ENCODE peak calls at places on chromosomes 16 and 17, in eight cellular contexts. One of them, this sample, is unnamed.

GRCh38 chr16:7185689-7186088 is 147.0 kb upstream of the RBFOX1 start:
- DNase-seq in prostate gland: no peak
- DNase-seq in left ventricle myocardium inferior: no peak
- DNase-seq in AG10803: no peak
- DNase-seq in neural progenitor cell: no peak
- DNase-seq in AG09309: no peak
- DNase-seq in epithelial cell of esophagus: peak
- DNase-seq in body of pancreas: no peak
- DNase-seq in this sample: no peak

GRCh38 chr16:16141141-16141540 is 82.2 kb downstream of the ABCC6 start:
- DNase-seq in AG09309: no peak
- DNase-seq in prostate gland: no peak
- DNase-seq in AG10803: no peak
- DNase-seq in epithelial cell of esophagus: no peak
- DNase-seq in body of pancreas: no peak
- DNase-seq in neural progenitor cell: no peak
- DNase-seq in left ventricle myocardium inferior: no peak
- DNase-seq in this sample: no peak

GRCh38 chr16:58733248-58733670 is 857 bp downstream of the GOT2 start:
- DNase-seq in body of pancreas: no peak
- DNase-seq in prostate gland: peak
- DNase-seq in left ventricle myocardium inferior: no peak
- DNase-seq in AG09309: no peak
- DNase-seq in neural progenitor cell: no peak
- DNase-seq in AG10803: peak
- DNase-seq in epithelial cell of esophagus: peak
- DNase-seq in this sample: no peak

GRCh38 chr16:51763072-51763658 is 612.1 kb upstream of the SALL1 start:
- DNase-seq in epithelial cell of esophagus: no peak
- DNase-seq in body of pancreas: no peak
- DNase-seq in prostate gland: no peak
- DNase-seq in AG10803: no peak
- DNase-seq in left ventricle myocardium inferior: no peak
- DNase-seq in neural progenitor cell: peak
- DNase-seq in AG09309: no peak
- DNase-seq in this sample: no peak

GRCh38 chr17:64326420-64327054 is 63.5 kb upstream of the TEX2 start:
- DNase-seq in epithelial cell of esophagus: peak
- DNase-seq in AG10803: peak
- DNase-seq in neural progenitor cell: no peak
- DNase-seq in body of pancreas: no peak
- DNase-seq in prostate gland: peak
- DNase-seq in left ventricle myocardium inferior: peak
- DNase-seq in AG09309: peak
- DNase-seq in this sample: no peak

GRCh38 chr17:5011928-5012327 is 14.2 kb downstream of the KIF1C start:
- DNase-seq in left ventricle myocardium inferior: no peak
- DNase-seq in AG10803: no peak
- DNase-seq in prostate gland: no peak
- DNase-seq in neural progenitor cell: no peak
- DNase-seq in body of pancreas: no peak
- DNase-seq in epithelial cell of esophagus: peak
- DNase-seq in AG09309: no peak
- DNase-seq in this sample: peak

GRCh38 chr17:16419929-16420271 is 4.5 kb downstream of the TRPV2 start:
- DNase-seq in neural progenitor cell: no peak
- DNase-seq in AG10803: peak
- DNase-seq in left ventricle myocardium inferior: no peak
- DNase-seq in epithelial cell of esophagus: peak
- DNase-seq in prostate gland: no peak
- DNase-seq in body of pancreas: no peak
- DNase-seq in AG09309: no peak
- DNase-seq in this sample: no peak

GRCh38 chr17:13647551-13647950 is 45.8 kb upstream of the HS3ST3A1 start:
- DNase-seq in body of pancreas: no peak
- DNase-seq in AG09309: no peak
- DNase-seq in left ventricle myocardium inferior: no peak
- DNase-seq in epithelial cell of esophagus: no peak
- DNase-seq in neural progenitor cell: no peak
- DNase-seq in AG10803: peak
- DNase-seq in prostate gland: no peak
- DNase-seq in this sample: no peak

GRCh38 chr17:65794572-65794971 is 233.1 kb upstream of the AXIN2 start:
- DNase-seq in body of pancreas: peak
- DNase-seq in AG09309: no peak
- DNase-seq in epithelial cell of esophagus: peak
- DNase-seq in left ventricle myocardium inferior: no peak
- DNase-seq in AG10803: peak
- DNase-seq in neural progenitor cell: peak
- DNase-seq in prostate gland: no peak
- DNase-seq in this sample: no peak

GRCh38 chr16:71311553-71312158 is 22.5 kb upstream of the CMTR2 start:
- DNase-seq in neural progenitor cell: peak
- DNase-seq in AG10803: peak
- DNase-seq in AG09309: no peak
- DNase-seq in epithelial cell of esophagus: peak
- DNase-seq in prostate gland: no peak
- DNase-seq in body of pancreas: peak
- DNase-seq in left ventricle myocardium inferior: no peak
- DNase-seq in this sample: peak

DNA sequence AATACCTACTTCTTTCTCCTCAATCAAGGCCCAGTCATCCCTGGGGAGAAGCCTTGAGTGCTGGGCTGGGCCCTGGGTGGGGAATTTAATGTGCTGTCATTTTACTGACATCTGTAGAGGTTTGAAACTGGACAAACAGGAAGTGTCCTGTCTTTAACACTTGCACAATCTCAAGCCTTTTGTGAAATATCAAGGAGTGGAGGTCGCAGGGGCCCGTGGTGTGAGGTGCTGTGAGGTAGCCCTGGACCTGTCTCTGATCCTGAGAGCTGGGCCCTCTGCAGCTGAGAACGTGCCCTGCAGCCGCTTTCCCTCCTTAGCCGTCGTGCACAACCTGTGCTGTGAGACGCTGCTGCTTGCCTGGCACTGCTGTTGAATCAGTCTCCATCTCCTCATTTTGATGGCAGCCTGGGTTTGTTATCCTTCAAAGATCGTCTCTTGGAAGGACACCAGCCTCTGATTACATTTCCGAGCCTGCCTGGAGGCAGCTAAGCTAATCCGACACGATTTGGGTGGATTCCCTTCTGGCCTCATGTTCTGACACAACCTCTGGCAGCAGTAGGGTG is 29.9 kb downstream of the SMARCE1 start:
- DNase-seq in body of pancreas: no peak
- DNase-seq in prostate gland: peak
- DNase-seq in AG10803: no peak
- DNase-seq in epithelial cell of esophagus: peak
- DNase-seq in AG09309: no peak
- DNase-seq in left ventricle myocardium inferior: no peak
- DNase-seq in neural progenitor cell: peak
- DNase-seq in this sample: no peak
- TF ChIP-seq CTCF in body of pancreas: no peak
- TF ChIP-seq CTCF in prostate gland: no peak
- TF ChIP-seq CTCF in AG10803: no peak
- TF ChIP-seq CTCF in epithelial cell of esophagus: peak
- TF ChIP-seq CTCF in AG09309: no peak
- TF ChIP-seq CTCF in left ventricle myocardium inferior: no peak
- TF ChIP-seq CTCF in neural progenitor cell: no peak
- TF ChIP-seq CTCF in this sample: no peak

GRCh38 chr16:3023415-3023668 is 400 bp downstream of the HCFC1R1 start:
- DNase-seq in epithelial cell of esophagus: peak
- DNase-seq in prostate gland: no peak
- DNase-seq in AG09309: peak
- DNase-seq in body of pancreas: peak
- DNase-seq in neural progenitor cell: no peak
- DNase-seq in AG10803: peak
- DNase-seq in left ventricle myocardium inferior: peak
- DNase-seq in this sample: no peak

GRCh38 chr16:3022697-3023414 is 886 bp downstream of the HCFC1R1 start:
- DNase-seq in prostate gland: no peak
- DNase-seq in epithelial cell of esophagus: no peak
- DNase-seq in AG10803: peak
- DNase-seq in AG09309: no peak
- DNase-seq in body of pancreas: no peak
- DNase-seq in left ventricle myocardium inferior: no peak
- DNase-seq in neural progenitor cell: no peak
- DNase-seq in this sample: no peak

GRCh38 chr16:3025032-3026002 is 1.5 kb downstream of the THOC6 start:
- DNase-seq in left ventricle myocardium inferior: no peak
- DNase-seq in prostate gland: no peak
- DNase-seq in neural progenitor cell: no peak
- DNase-seq in AG10803: no peak
- DNase-seq in body of pancreas: peak
- DNase-seq in epithelial cell of esophagus: no peak
- DNase-seq in AG09309: no peak
- DNase-seq in this sample: no peak

GRCh38 chr16:3022208-3022696 is 1.5 kb downstream of the HCFC1R1 start:
- DNase-seq in AG10803: peak
- DNase-seq in neural progenitor cell: peak
- DNase-seq in left ventricle myocardium inferior: peak
- DNase-seq in body of pancreas: peak
- DNase-seq in AG09309: peak
- DNase-seq in epithelial cell of esophagus: peak
- DNase-seq in prostate gland: peak
- DNase-seq in this sample: peak

DNA sequence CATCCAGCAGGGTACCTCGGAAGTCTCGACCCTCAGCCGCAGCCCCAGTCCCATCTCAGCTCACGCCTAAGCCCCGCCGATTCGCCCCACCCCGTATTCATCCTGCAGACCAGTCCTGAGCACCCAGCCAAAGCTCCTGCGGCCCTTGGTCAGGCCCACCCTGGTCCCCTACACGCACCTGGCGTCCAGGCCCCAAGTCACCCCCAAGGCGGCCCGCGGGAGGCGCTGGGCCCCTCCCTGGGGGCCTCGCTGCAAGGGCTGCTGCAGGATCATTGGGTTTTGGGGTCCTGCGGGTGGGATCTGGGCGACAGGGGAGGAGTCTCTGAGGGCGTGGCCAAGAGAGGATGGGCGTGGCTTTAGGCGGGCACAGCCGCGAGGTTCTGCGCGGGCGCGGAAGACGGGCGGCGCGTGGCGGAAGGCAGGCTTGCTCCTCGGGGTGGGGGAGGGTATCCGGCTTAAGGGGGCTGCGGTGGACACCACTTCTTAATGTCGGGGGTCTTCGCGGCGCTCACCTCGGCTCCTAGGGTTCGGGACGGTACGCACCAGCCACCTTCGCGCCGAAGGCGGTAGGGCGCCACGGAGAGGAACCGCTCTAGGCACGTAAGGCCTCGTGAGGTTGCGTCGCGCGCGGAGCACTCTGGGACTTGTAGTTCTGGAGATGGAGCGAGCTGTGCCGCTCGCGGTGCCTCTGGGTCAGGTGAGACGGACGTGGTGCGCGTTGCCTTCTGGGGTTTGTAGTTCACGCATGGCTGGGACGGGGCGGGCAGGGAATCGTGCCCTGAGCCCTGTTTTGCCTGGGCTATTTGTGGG is at the start of the genes HCFC1R1 and THOC6:
- DNase-seq in AG10803: peak
- DNase-seq in AG09309: peak
- DNase-seq in epithelial cell of esophagus: peak
- DNase-seq in neural progenitor cell: peak
- DNase-seq in left ventricle myocardium inferior: peak
- DNase-seq in body of pancreas: peak
- DNase-seq in prostate gland: peak
- DNase-seq in this sample: peak
- TF ChIP-seq CTCF in AG10803: no peak
- TF ChIP-seq CTCF in AG09309: no peak
- TF ChIP-seq CTCF in epithelial cell of esophagus: no peak
- TF ChIP-seq CTCF in neural progenitor cell: no peak
- TF ChIP-seq CTCF in left ventricle myocardium inferior: no peak
- TF ChIP-seq CTCF in body of pancreas: no peak
- TF ChIP-seq CTCF in prostate gland: no peak
- TF ChIP-seq CTCF in this sample: no peak

GRCh38 chr17:29068828-29069227 is 25.9 kb downstream of the PIPOX start:
- DNase-seq in body of pancreas: no peak
- DNase-seq in prostate gland: no peak
- DNase-seq in left ventricle myocardium inferior: no peak
- DNase-seq in neural progenitor cell: no peak
- DNase-seq in AG09309: no peak
- DNase-seq in AG10803: no peak
- DNase-seq in epithelial cell of esophagus: no peak
- DNase-seq in this sample: no peak
- TF ChIP-seq CTCF in body of pancreas: no peak
- TF ChIP-seq CTCF in prostate gland: no peak
- TF ChIP-seq CTCF in left ventricle myocardium inferior: no peak
- TF ChIP-seq CTCF in neural progenitor cell: no peak
- TF ChIP-seq CTCF in AG09309: no peak
- TF ChIP-seq CTCF in AG10803: no peak
- TF ChIP-seq CTCF in epithelial cell of esophagus: no peak
- TF ChIP-seq CTCF in this sample: no peak

DNA sequence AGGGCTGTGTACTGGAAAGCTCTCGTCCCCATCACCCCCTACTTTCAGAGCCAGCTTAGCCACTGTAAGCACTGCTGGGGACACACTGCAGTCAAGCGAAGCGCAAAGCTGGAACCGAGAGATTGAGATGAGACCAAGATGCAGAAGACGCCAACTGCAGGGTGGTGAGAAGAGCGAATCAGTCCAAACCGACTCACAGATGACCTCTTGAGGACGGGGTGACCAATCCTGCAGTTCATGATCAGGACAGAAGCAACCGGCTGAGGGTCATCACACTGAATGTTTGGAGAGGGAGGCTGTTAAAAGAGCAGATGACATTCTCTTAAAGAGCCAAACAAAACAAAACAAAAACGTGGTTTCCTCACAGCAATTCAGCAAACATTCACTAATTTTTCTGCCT is 8.5 kb downstream of the HASPIN start:
- DNase-seq in left ventricle myocardium inferior: no peak
- DNase-seq in AG10803: peak
- DNase-seq in neural progenitor cell: no peak
- DNase-seq in AG09309: no peak
- DNase-seq in prostate gland: no peak
- DNase-seq in epithelial cell of esophagus: no peak
- DNase-seq in body of pancreas: no peak
- DNase-seq in this sample: peak
- TF ChIP-seq CTCF in left ventricle myocardium inferior: no peak
- TF ChIP-seq CTCF in AG10803: peak
- TF ChIP-seq CTCF in neural progenitor cell: no peak
- TF ChIP-seq CTCF in AG09309: no peak
- TF ChIP-seq CTCF in prostate gland: no peak
- TF ChIP-seq CTCF in epithelial cell of esophagus: no peak
- TF ChIP-seq CTCF in body of pancreas: no peak
- TF ChIP-seq CTCF in this sample: peak

This sample was measured in GM20000.